ENCODE peak calls at places on chromosomes 4 and X, in five cellular contexts. One of them, this sample, is unnamed.

GRCh38 chrX:144809025-144809424 is 438.3 kb upstream of the SPANXN1 start:
- DNase-seq in HL-60: no peak
- DNase-seq in AG09309: no peak
- DNase-seq in B cell: no peak
- DNase-seq in colonic mucosa: no peak
- DNase-seq in this sample: no peak

GRCh38 chr4:66023061-66023460 is 352.8 kb upstream of the EPHA5 start:
- DNase-seq in B cell: no peak
- DNase-seq in HL-60: no peak
- DNase-seq in colonic mucosa: no peak
- DNase-seq in AG09309: no peak
- DNase-seq in this sample: no peak

GRCh38 chr4:108345862-108346530 is 177.3 kb upstream of the LEF1 start:
- DNase-seq in HL-60: no peak
- DNase-seq in AG09309: no peak
- DNase-seq in colonic mucosa: no peak
- DNase-seq in B cell: no peak
- DNase-seq in this sample: no peak

GRCh38 chr4:98627883-98628282 is 30.5 kb downstream of the TSPAN5 start:
- DNase-seq in HL-60: no peak
- DNase-seq in AG09309: peak; percentile 78
- DNase-seq in colonic mucosa: no peak
- DNase-seq in B cell: no peak
- DNase-seq in this sample: no peak

GRCh38 chrX:35890699-35891098 is 28.8 kb upstream of the CFAP47 start:
- DNase-seq in HL-60: peak; percentile 60
- DNase-seq in B cell: no peak
- DNase-seq in AG09309: no peak
- DNase-seq in colonic mucosa: peak; percentile 48
- DNase-seq in this sample: no peak

GRCh38 chr4:20370284-20370683 is 118.6 kb downstream of the SLIT2 start:
- DNase-seq in HL-60: no peak
- DNase-seq in colonic mucosa: no peak
- DNase-seq in AG09309: no peak
- DNase-seq in B cell: no peak
- DNase-seq in this sample: no peak

GRCh38 chr4:8192748-8193738 is 6.0 kb upstream of the SH3TC1 start:
- DNase-seq in colonic mucosa: peak; percentile 82
- DNase-seq in AG09309: no peak
- DNase-seq in HL-60: peak; percentile 34
- DNase-seq in B cell: peak; percentile 90
- DNase-seq in this sample: peak; percentile 30

GRCh38 chrX:10979956-10980355 is 131.2 kb upstream of the HCCS start:
- DNase-seq in HL-60: no peak
- DNase-seq in B cell: no peak
- DNase-seq in colonic mucosa: no peak
- DNase-seq in AG09309: no peak
- DNase-seq in this sample: no peak

GRCh38 chrX:132009344-132009743 is 13.8 kb upstream of the STK26 start:
- DNase-seq in B cell: no peak
- DNase-seq in HL-60: no peak
- DNase-seq in colonic mucosa: no peak
- DNase-seq in AG09309: no peak
- DNase-seq in this sample: no peak

GRCh38 chr4:5955201-5955821 is 62.4 kb upstream of the CRMP1 start:
- DNase-seq in HL-60: no peak
- DNase-seq in colonic mucosa: no peak
- DNase-seq in AG09309: no peak
- DNase-seq in B cell: no peak
- DNase-seq in this sample: no peak

GRCh38 chr4:89136525-89136924 is 25.2 kb downstream of the TIGD2 start:
- DNase-seq in AG09309: peak; percentile 35
- DNase-seq in HL-60: no peak
- DNase-seq in colonic mucosa: no peak
- DNase-seq in B cell: no peak
- DNase-seq in this sample: no peak

GRCh38 chr4:82138376-82138775 is 235.4 kb downstream of the HNRNPD start:
- DNase-seq in B cell: no peak
- DNase-seq in AG09309: no peak
- DNase-seq in HL-60: no peak
- DNase-seq in colonic mucosa: no peak
- DNase-seq in this sample: no peak

GRCh38 chr4:169604131-169604900 is 8.1 kb downstream of the NEK1 start:
- DNase-seq in B cell: no peak
- DNase-seq in colonic mucosa: no peak
- DNase-seq in AG09309: peak; percentile 47
- DNase-seq in HL-60: no peak
- DNase-seq in this sample: no peak

GRCh38 chr4:27278615-27279014 is 418.0 kb downstream of the STIM2 start:
- DNase-seq in AG09309: peak; percentile 10
- DNase-seq in B cell: no peak
- DNase-seq in HL-60: peak; percentile 2
- DNase-seq in colonic mucosa: peak; percentile 20
- DNase-seq in this sample: no peak

GRCh38 chr4:100299441-100299840 is 109.2 kb upstream of the DDIT4L start:
- DNase-seq in HL-60: no peak
- DNase-seq in AG09309: no peak
- DNase-seq in B cell: no peak
- DNase-seq in colonic mucosa: no peak
- DNase-seq in this sample: no peak

GRCh38 chr4:90127223-90127705 is at the start of gene CCSER1:
- DNase-seq in HL-60: peak; percentile 10
- DNase-seq in AG09309: no peak
- DNase-seq in B cell: peak; percentile 89
- DNase-seq in colonic mucosa: peak; percentile 80
- DNase-seq in this sample: peak; percentile 15

GRCh38 chr4:174580597-174580996 is 58.3 kb upstream of the HPGD start:
- DNase-seq in AG09309: no peak
- DNase-seq in HL-60: no peak
- DNase-seq in colonic mucosa: no peak
- DNase-seq in B cell: no peak
- DNase-seq in this sample: no peak

GRCh38 chrX:13007519-13008188 is 32.7 kb downstream of the TMSB4X start:
- DNase-seq in AG09309: no peak
- DNase-seq in HL-60: no peak
- DNase-seq in B cell: no peak
- DNase-seq in colonic mucosa: no peak
- DNase-seq in this sample: no peak

GRCh38 chr4:52659016-52659721 is at the start of gene USP46:
- DNase-seq in B cell: peak; percentile 46
- DNase-seq in AG09309: no peak
- DNase-seq in colonic mucosa: peak; percentile 74
- DNase-seq in HL-60: peak; percentile 55
- DNase-seq in this sample: peak; percentile 34

GRCh38 chr4:53866055-53866454 is 198.3 kb downstream of the CHIC2 start:
- DNase-seq in colonic mucosa: no peak
- DNase-seq in HL-60: no peak
- DNase-seq in B cell: no peak
- DNase-seq in AG09309: no peak
- DNase-seq in this sample: no peak

GRCh38 chr4:113145147-113145518 is 95.7 kb downstream of the ANK2 start:
- DNase-seq in HL-60: no peak
- DNase-seq in AG09309: no peak
- DNase-seq in colonic mucosa: no peak
- DNase-seq in B cell: no peak
- DNase-seq in this sample: no peak

GRCh38 chr4:71639380-71639779 is 144.5 kb downstream of the GC start:
- DNase-seq in HL-60: no peak
- DNase-seq in colonic mucosa: no peak
- DNase-seq in AG09309: no peak
- DNase-seq in B cell: no peak
- DNase-seq in this sample: no peak

GRCh38 chr4:78059524-78059889 is 2.4 kb downstream of the FRAS1 start:
- DNase-seq in HL-60: peak; percentile 40
- DNase-seq in AG09309: no peak
- DNase-seq in B cell: no peak
- DNase-seq in colonic mucosa: peak; percentile 71
- DNase-seq in this sample: no peak

GRCh38 chr4:143336828-143337599 is at the start of gene GAB1:
- DNase-seq in colonic mucosa: peak; percentile 82
- DNase-seq in AG09309: no peak
- DNase-seq in B cell: no peak
- DNase-seq in HL-60: peak; percentile 9
- DNase-seq in this sample: peak; percentile 43
- TF ChIP-seq CTCF in colonic mucosa: peak; percentile 14
- TF ChIP-seq CTCF in AG09309: peak; percentile 12
- TF ChIP-seq CTCF in B cell: no peak
- TF ChIP-seq CTCF in HL-60: no peak
- TF ChIP-seq CTCF in this sample: no peak

DNA sequence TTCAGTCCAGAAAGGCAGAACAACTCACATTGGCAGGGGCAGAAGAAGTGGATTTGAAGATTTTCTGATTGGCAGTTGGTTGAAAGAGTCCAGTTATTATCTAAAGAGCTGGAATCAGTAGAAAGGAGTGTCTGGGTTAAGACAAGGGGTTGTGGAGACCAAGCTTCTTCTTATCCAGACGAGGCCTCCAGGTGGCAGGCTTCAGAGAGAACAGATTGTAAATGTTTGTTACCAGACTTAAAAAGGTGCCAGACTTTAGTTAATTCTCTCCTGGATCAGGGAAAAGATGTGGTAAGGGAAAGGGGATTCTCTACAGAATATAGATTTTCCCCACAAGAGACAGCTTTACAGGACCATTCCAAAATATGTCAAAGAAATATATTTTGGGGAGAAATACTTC is 36.7 kb upstream of the TLR3 start:
- DNase-seq in AG09309: no peak
- DNase-seq in colonic mucosa: no peak
- DNase-seq in B cell: no peak
- DNase-seq in HL-60: no peak
- DNase-seq in this sample: no peak
- TF ChIP-seq CTCF in AG09309: peak; percentile 18
- TF ChIP-seq CTCF in colonic mucosa: no peak
- TF ChIP-seq CTCF in B cell: no peak
- TF ChIP-seq CTCF in HL-60: no peak
- TF ChIP-seq CTCF in this sample: no peak

GRCh38 chr4:141011799-141012377 is 121.4 kb downstream of the RNF150 start:
- DNase-seq in HL-60: no peak
- DNase-seq in AG09309: no peak
- DNase-seq in colonic mucosa: no peak
- DNase-seq in B cell: no peak
- DNase-seq in this sample: no peak
- TF ChIP-seq CTCF in HL-60: no peak
- TF ChIP-seq CTCF in AG09309: no peak
- TF ChIP-seq CTCF in colonic mucosa: no peak
- TF ChIP-seq CTCF in B cell: no peak
- TF ChIP-seq CTCF in this sample: no peak

GRCh38 chr4:120770897-120771296 is 151.6 kb downstream of the PRDM5 start:
- DNase-seq in colonic mucosa: no peak
- DNase-seq in B cell: no peak
- DNase-seq in AG09309: no peak
- DNase-seq in HL-60: no peak
- DNase-seq in this sample: no peak

GRCh38 chr4:120773641-120774040 is 148.9 kb downstream of the PRDM5 start:
- DNase-seq in B cell: no peak
- DNase-seq in AG09309: no peak
- DNase-seq in colonic mucosa: no peak
- DNase-seq in HL-60: peak; percentile 66
- DNase-seq in this sample: no peak

GRCh38 chr4:120769227-120769626 is 153.3 kb downstream of the PRDM5 start:
- DNase-seq in HL-60: no peak
- DNase-seq in AG09309: peak; percentile 1
- DNase-seq in colonic mucosa: no peak
- DNase-seq in B cell: no peak
- DNase-seq in this sample: no peak

DNA sequence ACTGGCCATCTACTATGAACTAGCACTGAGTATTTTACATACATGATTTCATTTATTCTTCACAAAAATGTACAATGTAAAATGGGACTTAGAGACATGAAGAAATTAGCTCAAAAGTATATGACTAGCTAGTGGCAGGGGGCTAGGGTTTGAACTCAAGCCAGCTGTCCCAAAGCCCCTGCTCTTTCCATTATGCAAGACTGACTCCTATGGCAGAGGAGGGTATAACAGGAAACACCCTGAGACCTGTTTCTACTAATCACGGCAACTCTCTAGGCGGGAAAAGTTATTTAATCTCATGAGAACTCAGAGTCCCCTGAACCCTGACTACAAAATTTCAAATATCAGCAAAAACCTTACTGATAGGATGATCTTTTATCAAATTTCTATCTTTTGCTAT is 150.6 kb downstream of the PRDM5 start:
- DNase-seq in B cell: no peak
- DNase-seq in HL-60: no peak
- DNase-seq in AG09309: no peak
- DNase-seq in colonic mucosa: no peak
- DNase-seq in this sample: no peak
- TF ChIP-seq CTCF in B cell: no peak
- TF ChIP-seq CTCF in HL-60: no peak
- TF ChIP-seq CTCF in AG09309: no peak
- TF ChIP-seq CTCF in colonic mucosa: no peak
- TF ChIP-seq CTCF in this sample: no peak

DNA sequence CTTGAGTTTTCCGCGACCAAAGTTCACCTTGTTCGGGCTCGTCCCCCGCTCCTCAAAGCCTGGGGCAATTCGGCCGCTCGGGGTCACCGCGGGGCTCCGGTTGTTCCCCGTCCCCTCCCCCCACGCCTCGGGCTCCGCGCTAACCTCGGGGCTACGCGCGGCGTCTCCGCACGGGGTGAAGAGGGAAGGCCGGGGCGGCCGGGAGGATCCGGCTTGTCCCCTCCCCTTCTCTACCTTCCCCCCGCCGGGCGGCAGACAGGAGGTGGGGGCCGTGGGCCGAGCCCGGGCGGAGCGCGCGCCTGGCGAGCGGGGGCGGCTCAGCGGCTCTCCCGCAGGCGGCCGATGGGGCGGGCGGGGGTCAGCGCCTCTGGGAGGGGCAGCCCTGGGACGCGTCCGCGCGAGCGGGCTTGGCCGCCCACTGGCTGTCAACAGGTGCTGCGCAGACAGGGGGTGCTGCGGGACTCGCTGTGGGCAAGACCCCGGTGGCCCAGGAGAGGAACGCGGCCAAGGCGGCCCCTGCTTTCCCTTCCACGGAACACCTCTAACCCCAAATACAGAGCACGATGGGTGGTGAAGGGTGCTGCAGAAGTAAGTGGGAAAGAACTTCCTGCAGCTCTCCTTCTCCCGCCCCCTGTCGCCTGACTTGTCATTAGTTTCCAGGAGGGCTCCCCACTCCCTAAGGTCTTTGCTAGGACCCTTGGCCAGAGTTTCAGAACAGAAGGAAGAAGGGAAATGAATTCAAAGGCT is at the start of gene PDGFC:
- DNase-seq in AG09309: no peak
- DNase-seq in HL-60: peak; percentile 36
- DNase-seq in colonic mucosa: peak; percentile 67
- DNase-seq in B cell: no peak
- DNase-seq in this sample: peak; percentile 17
- TF ChIP-seq CTCF in AG09309: peak; percentile 41
- TF ChIP-seq CTCF in HL-60: no peak
- TF ChIP-seq CTCF in colonic mucosa: peak; percentile 21
- TF ChIP-seq CTCF in B cell: no peak
- TF ChIP-seq CTCF in this sample: no peak